ENCODE peak calls at places on chromosomes 6 and 20, in six cellular contexts. X is aorta, J is left ventricle myocardium inferior, N is heart right ventricle, R is neural progenitor cell, P is cardiac muscle cell. C is an unnamed sample. For H3K4me1 and H3K27me3, the result is how much of the 10 kb centered on the place peaks cover.

GRCh38 chr6:156517090-156517489 is 260.1 kb upstream of the ARID1B start:
- DNase-seq in X (no peak), J (no peak), N (no peak), R (no peak), P (no peak), C (no peak)

GRCh38 chr20:36216314-36217025 is 19.8 kb upstream of the AAR2 start:
- DNase-seq in X (no peak), J (no peak), N (no peak), R (no peak), P (no peak), C (no peak)

GRCh38 chr6:145115638-145116037 is 619.7 kb downstream of the EPM2A start:
- DNase-seq in X (no peak), J (no peak), N (no peak), R (no peak), P (no peak), C (no peak)

GRCh38 chr6:29726795-29727194 is 3.6 kb downstream of the HLA-F start:
- DNase-seq in X (no peak), J (no peak), N (no peak), R (no peak), P (no peak), C (no peak)

GRCh38 chr20:32792316-32792715 is 27.4 kb upstream of the MAPRE1 start:
- DNase-seq in X (no peak), J (no peak), N (no peak), R (peak), P (peak), C (peak)

GRCh38 chr20:59393142-59393541 is 92.7 kb downstream of the EDN3 start:
- DNase-seq in X (no peak), J (no peak), N (no peak), R (no peak), P (no peak), C (no peak)

GRCh38 chr6:43054206-43054943 is 724 bp upstream of the CUL7 start:
- DNase-seq in X (no peak), J (no peak), N (no peak), R (no peak), P (no peak), C (no peak)

GRCh38 chr6:15504581-15505350 is 158.1 kb downstream of the DTNBP1 start:
- DNase-seq in X (peak), J (peak), N (peak), R (no peak), P (no peak), C (no peak)

GRCh38 chr6:124480021-124480430 is 482.2 kb upstream of the RNF217 start:
- DNase-seq in X (no peak), J (no peak), N (no peak), R (no peak), P (no peak), C (no peak)

GRCh38 chr6:9095671-9096260 is 660.4 kb upstream of the SLC35B3 start:
- DNase-seq in X (no peak), J (no peak), N (no peak), R (peak), P (no peak), C (no peak)

GRCh38 chr6:45488269-45488668 is 110.5 kb upstream of the SUPT3H start:
- DNase-seq in X (no peak), J (no peak), N (no peak), R (no peak), P (no peak), C (no peak)

GRCh38 chr20:4170621-4171537 is 155.5 kb upstream of the RNF24 start:
- DNase-seq in X (no peak), J (no peak), N (no peak), R (peak), P (no peak), C (no peak)

GRCh38 chr6:38266921-38267354 is 372.8 kb downstream of the BTBD9 start:
- DNase-seq in X (no peak), J (no peak), N (no peak), R (peak), P (no peak), C (no peak)

GRCh38 chr6:36657265-36657664 is 21.2 kb upstream of the CDKN1A start:
- DNase-seq in X (no peak), J (no peak), N (no peak), R (no peak), P (no peak), C (no peak)

GRCh38 chr6:119129968-119130484 is 51.6 kb upstream of the FAM184A start:
- DNase-seq in X (no peak), J (no peak), N (no peak), R (no peak), P (no peak), C (no peak)

GRCh38 chr6:41503841-41504525 is 42.2 kb upstream of the FOXP4 start:
- DNase-seq in X (peak), J (peak), N (no peak), R (peak), P (no peak), C (peak)

GRCh38 chr20:63698739-63699465 is 2.5 kb downstream of the TNFRSF6B start:
- DNase-seq in X (peak), J (no peak), N (no peak), R (no peak), P (no peak), C (peak)

GRCh38 chr20:41411458-41411857 is 44.8 kb upstream of the EMILIN3 start:
- DNase-seq in X (no peak), J (no peak), N (no peak), R (peak), P (no peak), C (no peak)

GRCh38 chr6:168124161-168124560 is 45.1 kb upstream of the FRMD1 start:
- DNase-seq in X (no peak), J (no peak), N (no peak), R (no peak), P (no peak), C (no peak)

GRCh38 chr6:168121308-168121665 is 42.3 kb upstream of the FRMD1 start:
- DNase-seq in X (no peak), J (no peak), N (no peak), R (no peak), P (no peak), C (no peak)

GRCh38 chr6:168122011-168122410 is 43.0 kb upstream of the FRMD1 start:
- DNase-seq in X (no peak), J (no peak), N (no peak), R (no peak), P (no peak), C (no peak)

GRCh38 chr6:168123165-168123911 is 44.3 kb upstream of the FRMD1 start:
- DNase-seq in X (no peak), J (no peak), N (no peak), R (no peak), P (no peak), C (no peak)

DNA sequence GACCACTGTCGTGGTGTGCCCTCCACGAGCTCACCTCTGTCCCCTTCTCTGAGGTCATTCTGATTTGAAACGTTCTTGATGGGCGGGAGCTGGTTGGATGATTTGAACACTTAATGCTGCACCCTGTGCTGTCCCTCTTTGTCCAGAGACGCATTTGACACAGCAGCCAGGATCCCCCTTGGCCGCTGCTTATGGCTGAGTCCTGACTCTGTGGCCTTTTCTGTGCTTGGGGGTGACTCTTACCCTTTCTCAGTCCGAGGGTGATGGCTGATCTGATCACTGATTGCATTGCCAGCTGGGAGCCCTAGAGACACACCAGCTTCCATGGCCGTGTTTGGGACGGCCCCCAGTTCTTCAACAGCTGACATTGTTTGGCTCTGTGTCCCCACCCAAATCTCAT is 43.5 kb upstream of the FRMD1 start:
- DNase-seq in X (no peak), J (no peak), N (no peak), R (no peak), P (no peak), C (no peak)
- H3K4me1 ChIP-seq in X (under half), J (under half), N (under half), R (under half), P (under half), C (under half)

GRCh38 chr6:3232017-3232838 is 4.8 kb upstream of the TUBB2B start:
- DNase-seq in X (no peak), J (no peak), N (no peak), R (peak), P (no peak), C (no peak)
- H3K4me3 ChIP-seq in X (peak), J (peak), N (peak), R (peak), P (peak), C (peak)

DNA sequence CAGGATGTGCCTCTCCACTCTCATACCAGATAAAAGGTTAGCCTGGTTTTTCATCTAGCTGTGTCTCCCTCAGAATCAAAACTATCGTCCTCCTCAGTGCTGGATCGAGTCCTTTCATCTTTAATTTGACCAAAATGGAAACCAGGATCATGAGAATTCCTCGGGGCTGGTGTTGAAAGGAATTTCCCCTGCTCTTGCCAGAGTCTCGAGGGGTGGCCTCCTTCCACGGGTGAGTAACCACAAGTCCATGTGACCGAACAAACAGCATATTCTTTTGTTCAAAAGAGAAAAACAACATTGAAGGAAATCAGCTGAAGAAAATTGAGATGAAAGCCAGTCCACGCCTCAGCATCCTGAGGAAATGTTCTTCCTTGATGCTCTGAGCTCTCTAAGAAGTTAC is 165.9 kb upstream of the CDYL start:
- DNase-seq in X (peak), J (peak), N (peak), R (no peak), P (no peak), C (no peak)
- H3K27me3 ChIP-seq in X (under half), J (under half), N (under half), R (under half), P (under half), C (under half)

DNA sequence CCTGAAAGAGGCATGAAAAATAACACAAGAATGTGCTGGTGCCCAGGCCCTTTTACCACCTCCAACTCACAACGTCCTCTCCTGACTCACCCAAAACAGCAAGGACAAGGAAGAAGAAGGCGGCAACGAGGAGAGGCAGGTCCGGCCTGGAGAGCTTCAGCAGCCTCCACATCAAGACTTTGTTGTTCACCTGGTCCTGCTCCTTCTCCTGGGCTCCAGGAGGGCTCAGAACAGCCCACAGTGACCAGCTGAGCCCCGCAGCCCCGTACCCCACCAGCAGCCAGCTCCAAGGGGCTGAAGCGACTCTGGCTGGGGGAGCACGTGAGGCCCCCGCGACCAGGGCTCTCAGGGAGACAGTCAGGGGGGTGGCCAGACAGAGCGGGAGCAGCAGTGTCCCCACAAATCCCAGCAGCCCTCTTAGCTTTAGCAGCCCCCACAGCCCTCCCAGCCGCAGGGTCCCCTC is 857 bp downstream of the TAP2 start:
- DNase-seq in X (no peak), J (no peak), N (no peak), R (no peak), P (no peak), C (no peak)
- H3K4me1 ChIP-seq in X (under half), J (under half), N (under half), R (under half), P (under half), C (under half)

DNA sequence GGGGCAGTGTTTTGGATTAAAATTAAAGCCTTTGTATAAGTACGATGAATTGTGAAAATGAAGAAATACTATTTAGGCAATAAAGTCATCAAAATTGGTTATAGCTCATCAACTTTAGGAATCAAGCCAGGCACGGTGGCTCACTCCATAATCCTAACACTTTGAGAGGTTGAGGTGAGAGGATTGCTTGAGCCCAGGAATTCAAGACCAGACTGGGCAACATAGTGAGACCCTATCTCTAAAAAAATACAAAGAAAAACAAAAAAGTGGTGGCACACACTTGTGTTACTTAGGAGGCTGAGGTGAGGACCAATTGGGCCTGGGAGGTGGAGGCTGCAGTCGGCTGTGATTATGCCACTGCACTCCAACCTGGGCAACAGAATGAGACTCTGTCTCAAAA is 8.5 kb upstream of the RHAG start:
- DNase-seq in X (no peak), J (no peak), N (no peak), R (no peak), P (no peak), C (no peak)
- H3K4me3 ChIP-seq in X (no peak), J (no peak), N (no peak), R (no peak), P (no peak), C (no peak)

GRCh38 chr6:14108571-14109410 is 8.8 kb upstream of the CD83 start:
- DNase-seq in X (peak), J (no peak), N (no peak), R (no peak), P (no peak), C (no peak)
- H3K27me3 ChIP-seq in X (under half), J (half or more), N (under half), R (under half), P (under half), C (under half)